ENCODE peak calls at places on chromosome 12, in five cellular contexts. One of them, this sample, is unnamed.

GRCh38 chr12:83823386-83824045 is 1089.1 kb downstream of the SLC6A15 start:
- DNase-seq in fibroblast of villous mesenchyme: no peak
- DNase-seq in H1: peak; percentile 78
- DNase-seq in BE2C: peak; percentile 88
- DNase-seq in spleen: peak; percentile 64
- DNase-seq in this sample: no peak

GRCh38 chr12:60209933-60210332 is 614.1 kb downstream of the SLC16A7 start:
- DNase-seq in H1: no peak
- DNase-seq in fibroblast of villous mesenchyme: no peak
- DNase-seq in BE2C: no peak
- DNase-seq in spleen: no peak
- DNase-seq in this sample: no peak

GRCh38 chr12:63208956-63209355 is 58.0 kb upstream of the AVPR1A start:
- DNase-seq in H1: no peak
- DNase-seq in BE2C: no peak
- DNase-seq in fibroblast of villous mesenchyme: no peak
- DNase-seq in spleen: no peak
- DNase-seq in this sample: peak; percentile 0

GRCh38 chr12:113196996-113197395 is 11.5 kb downstream of the RITA1 start:
- DNase-seq in H1: no peak
- DNase-seq in spleen: no peak
- DNase-seq in fibroblast of villous mesenchyme: peak; percentile 85
- DNase-seq in BE2C: peak; percentile 71
- DNase-seq in this sample: peak; percentile 59

GRCh38 chr12:2319747-2320146 is 267.0 kb downstream of the CACNA1C start:
- DNase-seq in BE2C: no peak
- DNase-seq in fibroblast of villous mesenchyme: peak; percentile 41
- DNase-seq in spleen: no peak
- DNase-seq in H1: no peak
- DNase-seq in this sample: no peak

GRCh38 chr12:105060715-105061378 is 23.4 kb downstream of the ALDH1L2 start:
- DNase-seq in spleen: no peak
- DNase-seq in fibroblast of villous mesenchyme: no peak
- DNase-seq in BE2C: no peak
- DNase-seq in H1: no peak
- DNase-seq in this sample: no peak

GRCh38 chr12:123532808-123533649 is 490 bp downstream of the RILPL1 start:
- DNase-seq in H1: no peak
- DNase-seq in spleen: peak; percentile 85
- DNase-seq in fibroblast of villous mesenchyme: peak; percentile 49
- DNase-seq in BE2C: peak; percentile 50
- DNase-seq in this sample: no peak

GRCh38 chr12:113152835-113153814 is 3.6 kb downstream of the CFAP73 start:
- DNase-seq in BE2C: peak; percentile 82
- DNase-seq in H1: peak; percentile 51
- DNase-seq in spleen: peak; percentile 86
- DNase-seq in fibroblast of villous mesenchyme: peak; percentile 71
- DNase-seq in this sample: peak; percentile 31

GRCh38 chr12:2648406-2648805 is 146.4 kb upstream of the FKBP4 start:
- DNase-seq in H1: no peak
- DNase-seq in spleen: peak; percentile 57
- DNase-seq in fibroblast of villous mesenchyme: no peak
- DNase-seq in BE2C: no peak
- DNase-seq in this sample: no peak

GRCh38 chr12:6769003-6769389 is 2.8 kb downstream of the PTMS start:
- DNase-seq in fibroblast of villous mesenchyme: peak; percentile 61
- DNase-seq in BE2C: peak; percentile 84
- DNase-seq in H1: no peak
- DNase-seq in spleen: no peak
- DNase-seq in this sample: no peak

GRCh38 chr12:25384038-25384953 is 133.6 kb upstream of the KRAS start:
- DNase-seq in H1: no peak
- DNase-seq in fibroblast of villous mesenchyme: no peak
- DNase-seq in spleen: no peak
- DNase-seq in BE2C: no peak
- DNase-seq in this sample: no peak

GRCh38 chr12:127290251-127290650 is 976.7 kb upstream of the TMEM132C start:
- DNase-seq in spleen: no peak
- DNase-seq in fibroblast of villous mesenchyme: no peak
- DNase-seq in BE2C: no peak
- DNase-seq in H1: no peak
- DNase-seq in this sample: no peak

GRCh38 chr12:118290130-118290529 is 82.6 kb downstream of the TAOK3 start:
- DNase-seq in spleen: no peak
- DNase-seq in fibroblast of villous mesenchyme: peak; percentile 74
- DNase-seq in BE2C: no peak
- DNase-seq in H1: no peak
- DNase-seq in this sample: no peak

GRCh38 chr12:89472508-89472907 is 52.1 kb downstream of the GALNT4 start:
- DNase-seq in BE2C: no peak
- DNase-seq in H1: no peak
- DNase-seq in fibroblast of villous mesenchyme: no peak
- DNase-seq in spleen: no peak
- DNase-seq in this sample: no peak

GRCh38 chr12:63508543-63508942 is 159.8 kb downstream of the DPY19L2 start:
- DNase-seq in spleen: no peak
- DNase-seq in fibroblast of villous mesenchyme: no peak
- DNase-seq in H1: no peak
- DNase-seq in BE2C: no peak
- DNase-seq in this sample: no peak

GRCh38 chr12:88638956-88639355 is 58.7 kb upstream of the KITLG start:
- DNase-seq in fibroblast of villous mesenchyme: peak; percentile 47
- DNase-seq in spleen: no peak
- DNase-seq in BE2C: no peak
- DNase-seq in H1: no peak
- DNase-seq in this sample: no peak

GRCh38 chr12:56337753-56338221 is 897 bp upstream of the IL23A start:
- DNase-seq in spleen: peak; percentile 32
- DNase-seq in fibroblast of villous mesenchyme: peak; percentile 29
- DNase-seq in BE2C: no peak
- DNase-seq in H1: no peak
- DNase-seq in this sample: no peak

GRCh38 chr12:48542300-48542928 is 17.0 kb downstream of the OR8S1 start:
- DNase-seq in H1: peak; percentile 9
- DNase-seq in spleen: no peak
- DNase-seq in BE2C: peak; percentile 36
- DNase-seq in fibroblast of villous mesenchyme: peak; percentile 38
- DNase-seq in this sample: no peak

GRCh38 chr12:75836533-75836932 is 195.0 kb downstream of the PHLDA1 start:
- DNase-seq in spleen: no peak
- DNase-seq in fibroblast of villous mesenchyme: no peak
- DNase-seq in BE2C: no peak
- DNase-seq in H1: no peak
- DNase-seq in this sample: no peak

GRCh38 chr12:92070864-92071445 is 74.7 kb downstream of the BTG1 start:
- DNase-seq in H1: no peak
- DNase-seq in BE2C: no peak
- DNase-seq in fibroblast of villous mesenchyme: peak; percentile 99
- DNase-seq in spleen: no peak
- DNase-seq in this sample: no peak

GRCh38 chr12:67193705-67194104 is 75.5 kb upstream of the CAND1 start:
- DNase-seq in fibroblast of villous mesenchyme: peak; percentile 43
- DNase-seq in BE2C: no peak
- DNase-seq in H1: no peak
- DNase-seq in spleen: no peak
- DNase-seq in this sample: peak; percentile 28

GRCh38 chr12:23495472-23495871 is 454.0 kb downstream of the SOX5 start:
- DNase-seq in spleen: no peak
- DNase-seq in BE2C: no peak
- DNase-seq in fibroblast of villous mesenchyme: no peak
- DNase-seq in H1: no peak
- DNase-seq in this sample: no peak

GRCh38 chr12:22684526-22685118 is 59.7 kb downstream of the ETNK1 start:
- DNase-seq in BE2C: no peak
- DNase-seq in fibroblast of villous mesenchyme: peak; percentile 67
- DNase-seq in H1: no peak
- DNase-seq in spleen: no peak
- DNase-seq in this sample: peak; percentile 58

GRCh38 chr12:103783744-103784664 is 57.0 kb downstream of the NT5DC3 start:
- DNase-seq in H1: no peak
- DNase-seq in BE2C: no peak
- DNase-seq in fibroblast of villous mesenchyme: no peak
- DNase-seq in spleen: no peak
- DNase-seq in this sample: no peak

GRCh38 chr12:65810036-65810435 is 14.2 kb upstream of the HMGA2 start:
- DNase-seq in H1: no peak
- DNase-seq in BE2C: no peak
- DNase-seq in spleen: no peak
- DNase-seq in fibroblast of villous mesenchyme: no peak
- DNase-seq in this sample: no peak

GRCh38 chr12:95790025-95790911 is at the start of gene NTN4:
- DNase-seq in BE2C: peak; percentile 25
- DNase-seq in spleen: peak; percentile 85
- DNase-seq in H1: no peak
- DNase-seq in fibroblast of villous mesenchyme: peak; percentile 28
- DNase-seq in this sample: no peak

GRCh38 chr12:105820407-105821140 is 318.2 kb downstream of the NUAK1 start:
- DNase-seq in BE2C: no peak
- DNase-seq in spleen: no peak
- DNase-seq in H1: peak; percentile 3
- DNase-seq in fibroblast of villous mesenchyme: peak; percentile 84
- DNase-seq in this sample: peak; percentile 64

GRCh38 chr12:48300774-48301173 is 49.9 kb downstream of the ZNF641 start:
- DNase-seq in BE2C: no peak
- DNase-seq in spleen: no peak
- DNase-seq in H1: no peak
- DNase-seq in fibroblast of villous mesenchyme: no peak
- DNase-seq in this sample: no peak

GRCh38 chr12:94590428-94590827 is 59.9 kb downstream of the TMCC3 start:
- DNase-seq in spleen: no peak
- DNase-seq in fibroblast of villous mesenchyme: no peak
- DNase-seq in BE2C: peak; percentile 16
- DNase-seq in H1: peak; percentile 31
- DNase-seq in this sample: no peak
- TF ChIP-seq CTCF in spleen: no peak
- TF ChIP-seq CTCF in fibroblast of villous mesenchyme: no peak
- TF ChIP-seq CTCF in BE2C: no peak
- TF ChIP-seq CTCF in H1: no peak
- TF ChIP-seq CTCF in this sample: no peak

GRCh38 chr12:26941251-26941650 is 3.0 kb downstream of the FGFR1OP2 start:
- DNase-seq in H1: no peak
- DNase-seq in BE2C: no peak
- DNase-seq in fibroblast of villous mesenchyme: no peak
- DNase-seq in spleen: no peak
- DNase-seq in this sample: no peak
- H3K4me3 ChIP-seq in H1: no peak overlapping the region
- H3K4me3 ChIP-seq in BE2C: no peak overlapping the region
- H3K4me3 ChIP-seq in fibroblast of villous mesenchyme: no peak overlapping the region
- H3K4me3 ChIP-seq in spleen: peak overlapping the region; percentile 86
- H3K4me3 ChIP-seq in this sample: no peak overlapping the region

GRCh38 chr12:132163911-132164288 is 19.6 kb downstream of the NOC4L start:
- DNase-seq in spleen: peak; percentile 66
- DNase-seq in fibroblast of villous mesenchyme: no peak
- DNase-seq in H1: no peak
- DNase-seq in BE2C: no peak
- DNase-seq in this sample: no peak

GRCh38 chr12:132164426-132164825 is 20.2 kb downstream of the NOC4L start:
- DNase-seq in fibroblast of villous mesenchyme: no peak
- DNase-seq in BE2C: no peak
- DNase-seq in spleen: no peak
- DNase-seq in H1: no peak
- DNase-seq in this sample: no peak

GRCh38 chr12:132162508-132163031 is 18.3 kb downstream of the NOC4L start:
- DNase-seq in H1: no peak
- DNase-seq in spleen: peak; percentile 74
- DNase-seq in fibroblast of villous mesenchyme: peak; percentile 75
- DNase-seq in BE2C: no peak
- DNase-seq in this sample: peak; percentile 88

GRCh38 chr12:132161796-132162507 is 17.7 kb downstream of the NOC4L start:
- DNase-seq in fibroblast of villous mesenchyme: no peak
- DNase-seq in spleen: peak; percentile 49
- DNase-seq in H1: no peak
- DNase-seq in BE2C: no peak
- DNase-seq in this sample: no peak

DNA sequence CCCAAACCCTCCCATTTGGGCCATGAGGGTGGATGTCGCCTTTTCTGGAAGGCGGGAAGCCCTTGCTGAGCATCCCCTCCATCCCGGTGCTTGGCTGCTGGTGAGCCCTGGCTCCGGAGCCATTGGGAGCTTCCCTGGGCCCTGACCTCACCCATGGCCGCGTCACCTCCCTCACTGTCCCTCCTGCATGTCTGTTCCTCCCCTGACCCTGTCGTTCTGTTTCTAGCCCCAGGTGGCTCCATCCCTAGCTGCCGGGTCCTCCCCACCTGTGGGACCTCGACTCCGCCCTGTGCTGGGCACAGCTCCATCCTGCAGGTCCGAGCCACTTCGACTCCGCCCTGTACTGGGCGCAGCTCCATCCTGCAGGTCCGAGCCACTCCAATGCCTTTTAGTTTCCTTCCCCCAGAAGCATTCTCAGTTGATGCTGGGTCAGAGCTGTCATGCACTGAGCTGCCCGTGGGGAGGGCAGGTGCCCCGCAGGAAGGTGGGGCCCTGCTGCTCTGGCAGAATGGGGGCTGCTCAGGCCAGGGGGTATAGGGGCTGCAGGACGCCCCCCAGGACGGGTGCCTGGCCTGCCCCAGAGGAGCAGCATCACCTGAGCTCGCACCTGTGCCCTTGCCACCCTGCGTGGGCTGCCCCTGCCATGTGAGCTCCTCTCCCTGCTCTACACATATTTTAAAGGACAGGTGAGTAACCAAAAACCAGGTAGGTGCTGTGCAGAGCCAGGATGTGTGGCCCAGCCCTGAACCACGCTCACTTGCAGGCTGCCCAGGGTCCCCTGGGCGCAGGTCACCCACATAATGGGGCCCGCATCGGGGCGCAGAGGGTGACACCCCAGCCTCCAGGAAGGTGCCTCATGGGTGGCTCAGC is 19.0 kb downstream of the NOC4L start:
- DNase-seq in BE2C: no peak
- DNase-seq in fibroblast of villous mesenchyme: no peak
- DNase-seq in spleen: peak; percentile 72
- DNase-seq in H1: no peak
- DNase-seq in this sample: no peak
- TF ChIP-seq CTCF in BE2C: no peak
- TF ChIP-seq CTCF in fibroblast of villous mesenchyme: no peak
- TF ChIP-seq CTCF in spleen: no peak
- TF ChIP-seq CTCF in H1: no peak
- TF ChIP-seq CTCF in this sample: no peak

DNA sequence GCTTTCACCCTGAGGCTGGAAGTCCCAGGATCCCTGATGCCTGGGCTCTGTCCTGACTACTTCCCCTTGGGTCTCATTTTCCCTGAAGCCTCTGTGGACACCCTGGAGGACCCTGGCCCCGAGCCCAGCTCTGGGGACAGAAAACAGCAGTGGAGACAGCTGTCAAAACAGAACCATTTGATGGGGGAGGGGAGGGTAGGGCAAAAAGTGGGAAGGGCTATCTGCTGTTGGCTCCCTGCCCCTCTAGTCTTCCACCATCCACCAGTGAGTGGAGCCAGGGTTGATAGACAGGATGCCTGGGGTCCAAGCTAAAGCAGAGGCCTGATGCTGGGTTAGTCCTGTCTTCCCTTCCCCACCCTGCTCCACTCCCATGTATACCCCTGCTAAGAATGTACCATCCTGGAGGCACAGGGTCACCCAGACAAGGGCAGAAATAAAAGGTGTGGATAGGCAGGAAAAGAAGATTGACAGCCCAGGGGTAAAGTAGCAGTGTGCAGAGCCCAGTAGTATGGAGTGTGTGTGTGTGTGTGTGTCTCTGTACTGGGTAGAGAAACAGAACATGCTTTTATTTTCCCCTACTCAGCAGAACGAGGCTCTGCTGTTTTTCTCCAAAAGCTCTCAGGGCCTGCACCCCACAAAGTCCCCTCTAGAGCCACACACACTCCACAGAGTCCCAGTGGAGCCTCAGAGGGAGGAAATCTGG is 9.8 kb downstream of the ZNF385A start:
- DNase-seq in H1: no peak
- DNase-seq in fibroblast of villous mesenchyme: no peak
- DNase-seq in spleen: no peak
- DNase-seq in BE2C: peak; percentile 91
- DNase-seq in this sample: no peak
- H3K4me3 ChIP-seq in H1: no peak overlapping the region
- H3K4me3 ChIP-seq in fibroblast of villous mesenchyme: no peak overlapping the region
- H3K4me3 ChIP-seq in spleen: no peak overlapping the region
- H3K4me3 ChIP-seq in BE2C: no peak overlapping the region
- H3K4me3 ChIP-seq in this sample: no peak overlapping the region